ENCODE peak calls at places on chromosomes 4 and X, in four cellular contexts. H is coronary artery, W is PC-3, E is IMR-90. V is an unnamed sample.

GRCh38 chr4:47219586-47219985 is 188.2 kb downstream of the GABRB1 start:
- DNase-seq in H (no peak), W (no peak), E (peak; percentile 70), V (no peak)

GRCh38 chrX:151396042-151396826 is 772 bp upstream of the VMA21 start:
- DNase-seq in H (no peak), W (peak; percentile 26), E (peak; percentile 43), V (no peak)

GRCh38 chr4:156898373-156899117 is 73.1 kb downstream of the PDGFC start:
- DNase-seq in H (no peak), W (peak; percentile 20), E (peak; percentile 29), V (peak; percentile 24)

GRCh38 chrX:106927023-106927422 is 6.8 kb downstream of the CLDN2 start:
- DNase-seq in H (no peak), W (peak; percentile 14), E (no peak), V (no peak)

GRCh38 chrX:110171442-110171841 is 146.4 kb downstream of the AMMECR1 start:
- DNase-seq in H (no peak), W (no peak), E (peak; percentile 19), V (no peak)

GRCh38 chrX:11952176-11952720 is 186.0 kb upstream of the FRMPD4 start:
- DNase-seq in H (no peak), W (no peak), E (peak; percentile 25), V (no peak)

GRCh38 chr4:16418814-16419213 is 192.5 kb upstream of the TAPT1 start:
- DNase-seq in H (no peak), W (peak; percentile 95), E (peak; percentile 62), V (peak; percentile 90)

GRCh38 chrX:55754861-55755294 is 37.3 kb downstream of the RRAGB start:
- DNase-seq in H (no peak), W (no peak), E (no peak), V (no peak)

GRCh38 chr4:125991398-125991797 is 676.6 kb downstream of the FAT4 start:
- DNase-seq in H (no peak), W (no peak), E (peak; percentile 26), V (no peak)

GRCh38 chrX:30935985-30936384 is 46.9 kb upstream of the TAB3 start:
- DNase-seq in H (no peak), W (peak; percentile 36), E (peak; percentile 3), V (peak; percentile 33)

GRCh38 chr4:20420916-20421315 is 169.2 kb downstream of the SLIT2 start:
- DNase-seq in H (no peak), W (no peak), E (no peak), V (no peak)

GRCh38 chr4:110033994-110034393 is 121.3 kb downstream of the EGF start:
- DNase-seq in H (no peak), W (no peak), E (no peak), V (no peak)

GRCh38 chr4:27154706-27155105 is 294.1 kb downstream of the STIM2 start:
- DNase-seq in H (no peak), W (peak; percentile 79), E (peak; percentile 44), V (peak; percentile 81)

GRCh38 chr4:1150875-1151274 is 21.5 kb downstream of the SPON2 start:
- DNase-seq in H (no peak), W (no peak), E (no peak), V (no peak)

GRCh38 chr4:1242506-1243450 is 6.2 kb downstream of the CTBP1 start:
- DNase-seq in H (peak; percentile 64), W (no peak), E (no peak), V (no peak)

GRCh38 chr4:122503214-122503613 is 46.7 kb upstream of the IL2 start:
- DNase-seq in H (no peak), W (no peak), E (no peak), V (no peak)

GRCh38 chr4:129218355-129218754 is 122.4 kb downstream of the C4orf33 start:
- DNase-seq in H (no peak), W (peak; percentile 53), E (no peak), V (no peak)

GRCh38 chrX:18931972-18932371 is 51.9 kb downstream of the PHKA2 start:
- DNase-seq in H (no peak), W (peak; percentile 58), E (peak; percentile 30), V (peak; percentile 24)

GRCh38 chrX:23699636-23700194 is 32.4 kb downstream of the PRDX4 start:
- DNase-seq in H (no peak), W (no peak), E (peak; percentile 14), V (no peak)

GRCh38 chrX:29787666-29788065 is 427.7 kb upstream of the MAGEB2 start:
- DNase-seq in H (no peak), W (no peak), E (peak; percentile 33), V (no peak)

GRCh38 chr4:4339504-4340085 is 47.3 kb upstream of the NSG1 start:
- DNase-seq in H (no peak), W (no peak), E (peak; percentile 13), V (no peak)

GRCh38 chr4:74535471-74535870 is 90.5 kb downstream of the AREG start:
- DNase-seq in H (no peak), W (no peak), E (no peak), V (no peak)

GRCh38 chr4:151905197-151905596 is 144.4 kb upstream of the GATB start:
- DNase-seq in H (no peak), W (no peak), E (no peak), V (no peak)

GRCh38 chrX:74383611-74384010 is 37.7 kb upstream of the SLC16A2 start:
- DNase-seq in H (no peak), W (peak; percentile 83), E (peak; percentile 59), V (peak; percentile 56)

GRCh38 chr4:175444512-175444911 is 367.6 kb downstream of the GPM6A start:
- DNase-seq in H (no peak), W (peak; percentile 23), E (no peak), V (no peak)

GRCh38 chr4:182307746-182308145 is 64.5 kb downstream of the TENM3 start:
- DNase-seq in H (no peak), W (peak; percentile 40), E (peak; percentile 97), V (peak; percentile 97)

GRCh38 chr4:87066403-87067119 is 131.8 kb downstream of the AFF1 start:
- DNase-seq in H (no peak), W (no peak), E (no peak), V (no peak)
- TF ChIP-seq CTCF in H (no peak), W (no peak), E (no peak), V (no peak)

DNA sequence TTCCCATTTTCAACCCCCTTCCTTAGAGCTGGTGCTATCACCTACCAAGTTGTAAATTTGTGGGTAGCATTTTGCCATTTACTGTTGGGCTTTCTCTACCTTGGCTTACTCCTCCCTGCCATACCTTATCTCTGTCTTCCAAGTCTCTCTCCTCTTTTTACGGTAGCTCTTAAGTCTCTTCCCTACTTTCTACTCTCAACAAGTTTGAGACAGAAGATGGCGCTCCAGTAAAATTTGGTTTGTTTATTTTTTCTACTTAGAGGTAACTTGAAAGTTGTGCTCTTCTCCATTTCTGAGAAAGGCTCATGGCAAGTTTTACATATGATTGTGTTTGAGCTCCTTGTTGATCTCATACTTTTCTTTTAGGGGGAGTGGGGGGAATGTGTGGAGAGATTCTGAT is 1508.1 kb downstream of the TECRL start:
- DNase-seq in H (no peak), W (peak; percentile 23), E (no peak), V (no peak)
- TF ChIP-seq CTCF in H (no peak), W (peak; percentile 36), E (no peak), V (no peak)

GRCh38 chrX:147800663-147801062 is 111.1 kb upstream of the FMR1 start:
- DNase-seq in H (no peak), W (no peak), E (no peak), V (no peak)

DNA sequence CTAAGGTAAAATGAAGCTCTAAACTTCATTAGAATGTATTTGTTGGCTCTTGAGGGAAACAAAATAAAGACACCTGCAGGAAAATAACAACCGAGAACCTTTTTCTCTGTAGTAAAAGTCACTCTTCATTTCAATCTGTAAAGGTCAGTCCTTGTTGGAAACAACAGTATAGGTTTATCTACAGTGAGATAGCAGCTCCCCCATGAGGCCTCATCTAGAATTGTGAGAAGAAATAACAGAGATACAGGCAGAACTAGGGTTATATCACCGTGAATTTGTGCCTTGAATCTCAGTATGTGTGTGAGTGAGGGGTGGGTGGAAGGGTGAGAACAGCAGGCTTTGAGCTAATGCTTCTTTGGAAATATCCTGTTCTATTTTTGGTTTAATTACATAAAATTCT is 107.8 kb upstream of the FMR1 start:
- DNase-seq in H (no peak), W (peak; percentile 2), E (no peak), V (peak; percentile 54)
- TF ChIP-seq CTCF in H (no peak), W (no peak), E (no peak), V (peak; percentile 39)

GRCh38 chr4:184575306-184575705 is 73.9 kb downstream of the CASP3 start:
- DNase-seq in H (no peak), W (peak; percentile 16), E (no peak), V (no peak)
- TF ChIP-seq CTCF in H (no peak), W (no peak), E (no peak), V (no peak)

GRCh38 chr4:41209901-41210300 is 4.4 kb downstream of the APBB2 start:
- DNase-seq in H (no peak), W (no peak), E (no peak), V (no peak)

GRCh38 chr4:41214158-41215146 is at the start of gene APBB2:
- DNase-seq in H (peak; percentile 96), W (peak; percentile 96), E (peak; percentile 97), V (peak; percentile 97)

GRCh38 chr4:41213563-41214157 is 682 bp downstream of the APBB2 start:
- DNase-seq in H (no peak), W (no peak), E (no peak), V (peak; percentile 29)

GRCh38 chr4:41215155-41215554 is 813 bp upstream of the APBB2 start:
- DNase-seq in H (no peak), W (no peak), E (no peak), V (no peak)

GRCh38 chr4:41212221-41213203 is 1.8 kb downstream of the APBB2 start:
- DNase-seq in H (no peak), W (peak; percentile 72), E (peak; percentile 64), V (peak; percentile 87)
- TF ChIP-seq CTCF in H (peak; percentile 47), W (peak; percentile 81), E (peak; percentile 65), V (peak; percentile 56)

GRCh38 chr4:76275486-76276126 is 24.1 kb downstream of the FAM47E start:
- DNase-seq in H (no peak), W (peak; percentile 13), E (no peak), V (no peak)

GRCh38 chr4:76276813-76277212 is 25.3 kb downstream of the FAM47E start:
- DNase-seq in H (no peak), W (no peak), E (no peak), V (no peak)

GRCh38 chr4:76278583-76278982 is 27.1 kb downstream of the FAM47E start:
- DNase-seq in H (no peak), W (no peak), E (no peak), V (no peak)

GRCh38 chr4:76279462-76279861 is 27.1 kb upstream of the STBD1 start:
- DNase-seq in H (no peak), W (no peak), E (no peak), V (peak; percentile 10)

DNA sequence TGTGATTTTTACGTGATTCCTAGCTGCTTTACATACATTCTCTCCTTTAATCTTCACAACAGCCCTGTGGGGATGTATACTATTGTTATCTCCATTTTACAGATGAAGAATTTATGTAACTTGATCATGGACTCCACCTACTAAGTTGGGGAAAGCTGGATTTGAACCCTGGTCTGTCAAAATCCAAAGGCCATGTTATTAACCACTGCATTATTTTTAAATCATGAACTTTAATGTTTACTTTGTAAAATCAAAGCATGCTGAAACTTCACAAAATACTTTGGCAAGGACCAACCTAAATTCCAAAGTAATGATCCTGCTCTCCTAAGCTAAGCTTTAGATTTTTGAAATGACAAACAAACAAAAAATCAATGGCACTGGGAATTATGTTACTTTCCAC is 26.1 kb downstream of the FAM47E start:
- DNase-seq in H (no peak), W (peak; percentile 34), E (no peak), V (no peak)
- TF ChIP-seq CTCF in H (no peak), W (no peak), E (no peak), V (no peak)